ENCODE peak calls at places on chromosomes 4 and X, in five cellular contexts. One of them, this sample, is unnamed.
A peak's percentile ranks its signal among the peaks of the same experiment; 100 is the strongest.

GRCh38 chr4:123250843-123251242 is 145.8 kb upstream of the SPRY1 start:
- DNase-seq in neural progenitor cell: no peak
- DNase-seq in astrocyte: peak; percentile 60
- DNase-seq in tibial artery: no peak
- DNase-seq in brain microvascular endothelial cell: peak; percentile 28
- DNase-seq in this sample: no peak

GRCh38 chrX:65677954-65678469 is 10.6 kb downstream of the MSN start:
- DNase-seq in neural progenitor cell: no peak
- DNase-seq in astrocyte: peak; percentile 89
- DNase-seq in tibial artery: peak; percentile 79
- DNase-seq in brain microvascular endothelial cell: peak; percentile 66
- DNase-seq in this sample: peak; percentile 30

GRCh38 chr4:116027311-116027710 is 913.9 kb upstream of the NDST4 start:
- DNase-seq in neural progenitor cell: no peak
- DNase-seq in astrocyte: no peak
- DNase-seq in tibial artery: no peak
- DNase-seq in brain microvascular endothelial cell: no peak
- DNase-seq in this sample: no peak

GRCh38 chr4:70705856-70706461 is 15.8 kb upstream of the RUFY3 start:
- DNase-seq in neural progenitor cell: no peak
- DNase-seq in astrocyte: peak; percentile 58
- DNase-seq in tibial artery: no peak
- DNase-seq in brain microvascular endothelial cell: peak; percentile 40
- DNase-seq in this sample: no peak

GRCh38 chr4:76897522-76898384 is at the start of gene SOWAHB:
- DNase-seq in neural progenitor cell: peak; percentile 66
- DNase-seq in astrocyte: no peak
- DNase-seq in tibial artery: peak; percentile 66
- DNase-seq in brain microvascular endothelial cell: no peak
- DNase-seq in this sample: peak; percentile 91

GRCh38 chrX:115650916-115651315 is 89.9 kb downstream of the PLS3 start:
- DNase-seq in neural progenitor cell: peak; percentile 74
- DNase-seq in astrocyte: peak; percentile 23
- DNase-seq in tibial artery: no peak
- DNase-seq in brain microvascular endothelial cell: peak; percentile 38
- DNase-seq in this sample: no peak

GRCh38 chr4:151195801-151196200 is 81.2 kb upstream of the PRSS48 start:
- DNase-seq in neural progenitor cell: no peak
- DNase-seq in astrocyte: peak; percentile 74
- DNase-seq in tibial artery: no peak
- DNase-seq in brain microvascular endothelial cell: peak; percentile 25
- DNase-seq in this sample: no peak

GRCh38 chr4:80073362-80074008 is 456 bp upstream of the ANTXR2 start:
- DNase-seq in neural progenitor cell: no peak
- DNase-seq in astrocyte: no peak
- DNase-seq in tibial artery: no peak
- DNase-seq in brain microvascular endothelial cell: no peak
- DNase-seq in this sample: no peak

GRCh38 chrX:39857780-39858179 is 240.0 kb downstream of the BCOR start:
- DNase-seq in neural progenitor cell: no peak
- DNase-seq in astrocyte: no peak
- DNase-seq in tibial artery: no peak
- DNase-seq in brain microvascular endothelial cell: no peak
- DNase-seq in this sample: no peak

GRCh38 chr4:75736862-75737261 is 12.5 kb downstream of the USO1 start:
- DNase-seq in neural progenitor cell: no peak
- DNase-seq in astrocyte: peak; percentile 16
- DNase-seq in tibial artery: no peak
- DNase-seq in brain microvascular endothelial cell: no peak
- DNase-seq in this sample: no peak

GRCh38 chrX:40996886-40997530 is 88.2 kb upstream of the USP9X start:
- DNase-seq in neural progenitor cell: peak; percentile 46
- DNase-seq in astrocyte: peak; percentile 82
- DNase-seq in tibial artery: no peak
- DNase-seq in brain microvascular endothelial cell: peak; percentile 48
- DNase-seq in this sample: no peak

GRCh38 chrX:56764153-56764974 is 35.3 kb downstream of the NBDY start:
- DNase-seq in neural progenitor cell: peak; percentile 86
- DNase-seq in astrocyte: peak; percentile 56
- DNase-seq in tibial artery: no peak
- DNase-seq in brain microvascular endothelial cell: peak; percentile 48
- DNase-seq in this sample: peak; percentile 89

GRCh38 chr4:150240011-150240410 is 161.8 kb downstream of the DCLK2 start:
- DNase-seq in neural progenitor cell: no peak
- DNase-seq in astrocyte: peak; percentile 61
- DNase-seq in tibial artery: no peak
- DNase-seq in brain microvascular endothelial cell: no peak
- DNase-seq in this sample: no peak

GRCh38 chr4:90602728-90603127 is 475.5 kb downstream of the CCSER1 start:
- DNase-seq in neural progenitor cell: no peak
- DNase-seq in astrocyte: no peak
- DNase-seq in tibial artery: no peak
- DNase-seq in brain microvascular endothelial cell: no peak
- DNase-seq in this sample: no peak

GRCh38 chr4:155889036-155889793 is 14.3 kb upstream of the TDO2 start:
- DNase-seq in neural progenitor cell: no peak
- DNase-seq in astrocyte: peak; percentile 93
- DNase-seq in tibial artery: no peak
- DNase-seq in brain microvascular endothelial cell: peak; percentile 71
- DNase-seq in this sample: no peak

GRCh38 chr4:188198980-188199792 is 59.9 kb downstream of the TRIML1 start:
- DNase-seq in neural progenitor cell: no peak
- DNase-seq in astrocyte: no peak
- DNase-seq in tibial artery: no peak
- DNase-seq in brain microvascular endothelial cell: no peak
- DNase-seq in this sample: no peak

GRCh38 chr4:165537028-165537648 is 158.3 kb downstream of the CPE start:
- DNase-seq in neural progenitor cell: peak; percentile 73
- DNase-seq in astrocyte: peak; percentile 12
- DNase-seq in tibial artery: no peak
- DNase-seq in brain microvascular endothelial cell: peak; percentile 26
- DNase-seq in this sample: no peak

GRCh38 chr4:37132351-37132989 is 112.1 kb upstream of the NWD2 start:
- DNase-seq in neural progenitor cell: peak; percentile 5
- DNase-seq in astrocyte: no peak
- DNase-seq in tibial artery: no peak
- DNase-seq in brain microvascular endothelial cell: no peak
- DNase-seq in this sample: no peak

GRCh38 chrX:106894978-106895452 is 8.1 kb downstream of the RIPPLY1 start:
- DNase-seq in neural progenitor cell: no peak
- DNase-seq in astrocyte: peak; percentile 63
- DNase-seq in tibial artery: no peak
- DNase-seq in brain microvascular endothelial cell: peak; percentile 56
- DNase-seq in this sample: no peak

GRCh38 chr4:186704059-186704458 is 19.6 kb downstream of the FAT1 start:
- DNase-seq in neural progenitor cell: no peak
- DNase-seq in astrocyte: no peak
- DNase-seq in tibial artery: no peak
- DNase-seq in brain microvascular endothelial cell: no peak
- DNase-seq in this sample: no peak

GRCh38 chr4:181597766-181598165 is 645.4 kb upstream of the TENM3 start:
- DNase-seq in neural progenitor cell: no peak
- DNase-seq in astrocyte: peak; percentile 70
- DNase-seq in tibial artery: no peak
- DNase-seq in brain microvascular endothelial cell: peak; percentile 63
- DNase-seq in this sample: no peak

GRCh38 chr4:107643021-107643420 is 77.0 kb downstream of the PAPSS1 start:
- DNase-seq in neural progenitor cell: no peak
- DNase-seq in astrocyte: no peak
- DNase-seq in tibial artery: no peak
- DNase-seq in brain microvascular endothelial cell: no peak
- DNase-seq in this sample: no peak

GRCh38 chrX:47518105-47518504 is 35.1 kb upstream of the ZNF41 start:
- DNase-seq in neural progenitor cell: no peak
- DNase-seq in astrocyte: no peak
- DNase-seq in tibial artery: no peak
- DNase-seq in brain microvascular endothelial cell: no peak
- DNase-seq in this sample: no peak

GRCh38 chr4:157994863-157995262 is 178.0 kb downstream of the GASK1B start:
- DNase-seq in neural progenitor cell: peak; percentile 42
- DNase-seq in astrocyte: no peak
- DNase-seq in tibial artery: no peak
- DNase-seq in brain microvascular endothelial cell: no peak
- DNase-seq in this sample: no peak

GRCh38 chrX:31038585-31039326 is 33.1 kb downstream of the FTHL17 start:
- DNase-seq in neural progenitor cell: peak; percentile 49
- DNase-seq in astrocyte: peak; percentile 8
- DNase-seq in tibial artery: no peak
- DNase-seq in brain microvascular endothelial cell: peak; percentile 37
- DNase-seq in this sample: no peak

GRCh38 chr4:185730387-185730786 is 81.6 kb downstream of the SORBS2 start:
- DNase-seq in neural progenitor cell: peak; percentile 63
- DNase-seq in astrocyte: peak; percentile 63
- DNase-seq in tibial artery: no peak
- DNase-seq in brain microvascular endothelial cell: peak; percentile 67
- DNase-seq in this sample: no peak

GRCh38 chr4:171612907-171613306 is 200.3 kb upstream of the GALNTL6 start:
- DNase-seq in neural progenitor cell: peak; percentile 11
- DNase-seq in astrocyte: no peak
- DNase-seq in tibial artery: no peak
- DNase-seq in brain microvascular endothelial cell: no peak
- DNase-seq in this sample: no peak

GRCh38 chr4:87478732-87479250 is 50.4 kb downstream of the SPARCL1 start:
- DNase-seq in neural progenitor cell: no peak
- DNase-seq in astrocyte: no peak
- DNase-seq in tibial artery: no peak
- DNase-seq in brain microvascular endothelial cell: no peak
- DNase-seq in this sample: no peak

GRCh38 chr4:87481342-87481741 is 47.8 kb downstream of the SPARCL1 start:
- DNase-seq in neural progenitor cell: no peak
- DNase-seq in astrocyte: no peak
- DNase-seq in tibial artery: no peak
- DNase-seq in brain microvascular endothelial cell: no peak
- DNase-seq in this sample: no peak

DNA sequence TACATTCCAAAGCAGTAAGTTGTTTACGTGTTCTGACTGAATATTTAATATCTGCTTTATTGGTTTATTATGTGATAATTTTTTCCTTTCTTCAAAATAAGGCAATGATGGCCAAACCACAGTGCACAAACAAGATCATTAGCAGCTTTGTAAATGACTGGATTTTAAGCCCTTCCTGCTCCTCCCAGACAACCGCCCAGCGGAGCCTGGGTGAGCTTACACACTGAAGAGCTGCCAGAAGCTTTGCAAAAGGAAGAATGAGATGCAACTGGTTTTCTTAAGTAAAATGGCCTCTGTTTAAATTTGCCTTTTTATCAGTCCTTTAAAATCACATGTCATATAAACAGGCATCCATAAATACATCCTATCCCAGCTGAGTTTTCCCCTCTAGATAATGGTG is 52.2 kb downstream of the SPARCL1 start:
- DNase-seq in neural progenitor cell: peak; percentile 20
- DNase-seq in astrocyte: no peak
- DNase-seq in tibial artery: no peak
- DNase-seq in brain microvascular endothelial cell: no peak
- DNase-seq in this sample: no peak
- H3K36me3 ChIP-seq in neural progenitor cell: no peaks in the 10 kb centered on the region
- H3K36me3 ChIP-seq in astrocyte: no peaks in the 10 kb centered on the region
- H3K36me3 ChIP-seq in tibial artery: peaks cover 89% of the 10 kb centered on the region
- H3K36me3 ChIP-seq in brain microvascular endothelial cell: no peaks in the 10 kb centered on the region
- H3K36me3 ChIP-seq in this sample: no peaks in the 10 kb centered on the region

GRCh38 chrX:154370300-154370881 is 4.0 kb downstream of the FLNA start:
- DNase-seq in neural progenitor cell: peak; percentile 50
- DNase-seq in astrocyte: no peak
- DNase-seq in tibial artery: no peak
- DNase-seq in brain microvascular endothelial cell: no peak
- DNase-seq in this sample: no peak

GRCh38 chrX:154367474-154368308 is 6.7 kb downstream of the FLNA start:
- DNase-seq in neural progenitor cell: no peak
- DNase-seq in astrocyte: no peak
- DNase-seq in tibial artery: no peak
- DNase-seq in brain microvascular endothelial cell: no peak
- DNase-seq in this sample: no peak

GRCh38 chrX:154368630-154369452 is 5.6 kb downstream of the FLNA start:
- DNase-seq in neural progenitor cell: peak; percentile 27
- DNase-seq in astrocyte: peak; percentile 81
- DNase-seq in tibial artery: peak; percentile 84
- DNase-seq in brain microvascular endothelial cell: peak; percentile 89
- DNase-seq in this sample: peak; percentile 61

GRCh38 chrX:154370882-154371770 is 3.3 kb downstream of the FLNA start:
- DNase-seq in neural progenitor cell: peak; percentile 93
- DNase-seq in astrocyte: peak; percentile 75
- DNase-seq in tibial artery: peak; percentile 97
- DNase-seq in brain microvascular endothelial cell: peak; percentile 88
- DNase-seq in this sample: peak; percentile 86

GRCh38 chrX:154369453-154370299 is 4.8 kb downstream of the FLNA start:
- DNase-seq in neural progenitor cell: peak; percentile 89
- DNase-seq in astrocyte: peak; percentile 93
- DNase-seq in tibial artery: peak; percentile 93
- DNase-seq in brain microvascular endothelial cell: peak; percentile 89
- DNase-seq in this sample: no peak
- H3K36me3 ChIP-seq in neural progenitor cell: no peaks in the 10 kb centered on the region
- H3K36me3 ChIP-seq in astrocyte: peaks cover 11% of the 10 kb centered on the region
- H3K36me3 ChIP-seq in tibial artery: peaks cover 52% of the 10 kb centered on the region
- H3K36me3 ChIP-seq in brain microvascular endothelial cell: peaks cover 47% of the 10 kb centered on the region
- H3K36me3 ChIP-seq in this sample: peaks cover 8% of the 10 kb centered on the region

DNA sequence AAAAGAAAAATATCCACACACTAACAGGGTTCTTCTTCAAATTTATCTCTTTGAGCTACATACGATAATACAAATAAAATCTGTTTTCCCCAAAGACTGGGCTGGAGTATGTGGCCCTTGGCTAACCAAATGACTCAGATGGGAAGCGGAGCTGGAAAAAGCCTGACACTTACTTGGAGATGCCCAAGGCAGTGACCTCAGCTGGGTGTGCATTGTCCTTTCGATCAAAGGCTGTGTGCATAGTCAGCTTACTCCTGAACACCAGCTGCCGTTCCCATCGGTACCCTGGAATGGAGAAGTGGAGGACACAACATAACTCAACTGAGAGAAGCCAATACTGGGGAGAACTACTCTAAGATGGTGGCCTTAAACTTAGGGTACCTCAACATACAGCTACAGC is 95.1 kb downstream of the CDS1 start:
- DNase-seq in neural progenitor cell: no peak
- DNase-seq in astrocyte: no peak
- DNase-seq in tibial artery: no peak
- DNase-seq in brain microvascular endothelial cell: no peak
- DNase-seq in this sample: no peak
- H3K36me3 ChIP-seq in neural progenitor cell: peaks cover 5% of the 10 kb centered on the region
- H3K36me3 ChIP-seq in astrocyte: peaks cover 18% of the 10 kb centered on the region
- H3K36me3 ChIP-seq in tibial artery: peaks cover 93% of the 10 kb centered on the region
- H3K36me3 ChIP-seq in brain microvascular endothelial cell: peaks cover 24% of the 10 kb centered on the region
- H3K36me3 ChIP-seq in this sample: peaks cover 10% of the 10 kb centered on the region

GRCh38 chr4:2697995-2698414 is 58.1 kb downstream of the TNIP2 start:
- DNase-seq in neural progenitor cell: no peak
- DNase-seq in astrocyte: no peak
- DNase-seq in tibial artery: no peak
- DNase-seq in brain microvascular endothelial cell: no peak
- DNase-seq in this sample: no peak

GRCh38 chr4:2694691-2695090 is 61.4 kb downstream of the TNIP2 start:
- DNase-seq in neural progenitor cell: no peak
- DNase-seq in astrocyte: peak; percentile 55
- DNase-seq in tibial artery: peak; percentile 51
- DNase-seq in brain microvascular endothelial cell: peak; percentile 93
- DNase-seq in this sample: no peak

GRCh38 chr4:2698504-2698903 is 57.6 kb downstream of the TNIP2 start:
- DNase-seq in neural progenitor cell: no peak
- DNase-seq in astrocyte: no peak
- DNase-seq in tibial artery: no peak
- DNase-seq in brain microvascular endothelial cell: no peak
- DNase-seq in this sample: no peak

GRCh38 chr4:2696423-2696822 is 59.7 kb downstream of the TNIP2 start:
- DNase-seq in neural progenitor cell: no peak
- DNase-seq in astrocyte: no peak
- DNase-seq in tibial artery: no peak
- DNase-seq in brain microvascular endothelial cell: no peak
- DNase-seq in this sample: no peak

GRCh38 chr4:2695661-2696060 is 60.5 kb downstream of the TNIP2 start:
- DNase-seq in neural progenitor cell: no peak
- DNase-seq in astrocyte: no peak
- DNase-seq in tibial artery: no peak
- DNase-seq in brain microvascular endothelial cell: no peak
- DNase-seq in this sample: no peak
- H3K36me3 ChIP-seq in neural progenitor cell: peaks cover 3% of the 10 kb centered on the region
- H3K36me3 ChIP-seq in astrocyte: peaks cover 50% of the 10 kb centered on the region
- H3K36me3 ChIP-seq in tibial artery: peaks cover 99% of the 10 kb centered on the region
- H3K36me3 ChIP-seq in brain microvascular endothelial cell: peaks cover 67% of the 10 kb centered on the region
- H3K36me3 ChIP-seq in this sample: peaks cover 86% of the 10 kb centered on the region